ENCODE peak calls at places on chromosomes 5 and 9, in six cellular contexts. I is A549, V is HCT116, M is SK-N-SH, K is K562, J is IMR-90. D is an unnamed sample.

GRCh38 chr9:126397056-126397455 is 70.4 kb downstream of the MVB12B start:
- DNase-seq in J (no peak), V (no peak), K (no peak), M (no peak), I (no peak), D (no peak)

GRCh38 chr9:93598647-93599241 is 22.4 kb downstream of the PHF2 start:
- DNase-seq in V (no peak), K (no peak), M (no peak), J (no peak), I (no peak), D (peak; percentile 42)

GRCh38 chr5:139181835-139182452 is 16.2 kb downstream of the SIL1 start:
- DNase-seq in K (no peak), M (no peak), V (peak; percentile 36), I (peak; percentile 20), J (peak; percentile 66), D (no peak)

GRCh38 chr5:15717002-15717401 is 217.0 kb downstream of the FBXL7 start:
- DNase-seq in M (no peak), V (no peak), K (no peak), I (no peak), J (peak; percentile 50), D (no peak)

GRCh38 chr5:177195307-177195952 is 61.9 kb downstream of the NSD1 start:
- DNase-seq in K (no peak), M (no peak), I (no peak), J (peak; percentile 11), V (no peak), D (no peak)

GRCh38 chr9:107337676-107338590 is 54.9 kb downstream of the RAD23B start:
- DNase-seq in J (no peak), I (no peak), V (no peak), M (no peak), K (no peak), D (no peak)

GRCh38 chr5:141017943-141018342 is 33.2 kb upstream of the PCDHB1 start:
- DNase-seq in J (no peak), V (no peak), K (no peak), I (no peak), M (no peak), D (no peak)

GRCh38 chr5:164230341-164230740 is 724.9 kb downstream of the MAT2B start:
- DNase-seq in K (no peak), V (no peak), J (no peak), M (no peak), I (no peak), D (no peak)

GRCh38 chr9:131731237-131731995 is 8.5 kb downstream of the RAPGEF1 start:
- DNase-seq in V (no peak), K (no peak), M (no peak), I (no peak), J (peak; percentile 58), D (no peak)

GRCh38 chr5:153756540-153756939 is 266.1 kb downstream of the GRIA1 start:
- DNase-seq in M (no peak), J (peak; percentile 6), I (peak; percentile 6), K (no peak), V (no peak), D (no peak)

GRCh38 chr5:73903169-73903568 is 277.2 kb downstream of the ARHGEF28 start:
- DNase-seq in M (no peak), V (no peak), J (no peak), I (no peak), K (no peak), D (no peak)

GRCh38 chr9:89438194-89438593 is 59.7 kb downstream of the SEMA4D start:
- DNase-seq in K (no peak), I (no peak), M (no peak), V (no peak), J (no peak), D (no peak)

GRCh38 chr9:122347348-122348287 is 23.2 kb upstream of the PTGS1 start:
- DNase-seq in K (no peak), V (no peak), I (peak; percentile 50), J (no peak), M (no peak), D (no peak)

GRCh38 chr9:30967484-30967883 is 1417.0 kb upstream of the ACO1 start:
- DNase-seq in I (peak; percentile 14), V (peak; percentile 3), K (no peak), M (no peak), J (no peak), D (no peak)

GRCh38 chr5:35851282-35851681 is 5.4 kb upstream of the IL7R start:
- DNase-seq in J (peak; percentile 35), I (no peak), M (no peak), V (no peak), K (no peak), D (no peak)

GRCh38 chr9:135554718-135555117 is 6.8 kb upstream of the PAEP start:
- DNase-seq in I (peak; percentile 21), V (no peak), K (no peak), M (no peak), J (no peak), D (no peak)

GRCh38 chr5:135072357-135073247 is 38.6 kb upstream of the PITX1 start:
- DNase-seq in I (no peak), K (no peak), V (no peak), J (no peak), M (no peak), D (peak; percentile 58)

GRCh38 chr9:125822160-125822559 is 75.0 kb downstream of the PBX3 start:
- DNase-seq in I (no peak), M (no peak), J (no peak), V (no peak), K (no peak), D (no peak)

GRCh38 chr5:180605554-180606214 is 14.4 kb upstream of the SCGB3A1 start:
- DNase-seq in I (peak; percentile 77), V (peak; percentile 75), K (peak; percentile 63), M (peak; percentile 74), J (peak; percentile 51), D (peak; percentile 86)

GRCh38 chr5:167964529-167964928 is 326.9 kb upstream of the WWC1 start:
- DNase-seq in V (no peak), K (no peak), J (no peak), I (no peak), M (peak; percentile 19), D (no peak)

GRCh38 chr5:93349613-93350012 is 231.4 kb downstream of the NR2F1-AS1 start:
- DNase-seq in M (no peak), I (no peak), J (peak; percentile 89), K (no peak), V (no peak), D (no peak)

GRCh38 chr5:181181650-181182565 is 23.1 kb downstream of the TRIM7 start:
- DNase-seq in I (peak; percentile 89), J (peak; percentile 65), V (peak; percentile 76), K (no peak), M (peak; percentile 71), D (no peak)

DNA sequence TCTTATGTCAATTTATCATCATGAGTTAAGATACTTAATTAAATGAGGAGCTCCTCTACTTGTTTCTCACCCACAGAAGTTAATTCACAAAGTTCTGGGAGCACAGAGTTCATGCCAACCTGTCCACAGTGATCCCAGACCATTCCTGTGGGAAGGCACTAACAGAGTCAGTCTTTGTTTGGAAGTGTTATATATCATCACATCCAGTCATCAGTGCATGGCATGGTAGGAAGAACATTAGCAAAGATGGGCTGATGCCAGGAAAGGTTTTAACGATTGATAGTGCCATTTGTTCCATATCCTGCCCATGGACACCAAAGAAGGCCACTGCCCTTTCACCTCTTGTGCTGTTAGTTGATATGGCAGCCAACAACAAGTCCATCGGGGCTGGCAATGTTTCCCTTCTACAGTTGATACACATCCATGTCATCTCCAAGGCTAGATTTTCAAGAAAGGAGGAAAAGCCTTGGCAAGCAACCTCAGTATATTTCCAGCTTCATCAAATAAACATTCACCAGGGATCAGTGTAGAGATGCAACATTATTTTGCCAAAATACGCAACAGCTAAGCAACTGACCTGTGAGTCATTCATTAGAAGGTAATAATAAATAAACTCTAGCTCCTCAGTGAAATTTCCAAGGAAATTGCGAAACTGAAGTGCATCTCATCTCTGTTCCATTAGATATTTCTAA is 169.6 kb downstream of the RORB start:
- DNase-seq in J (peak; percentile 40), V (no peak), I (no peak), M (no peak), K (no peak), D (no peak)
- TF ChIP-seq RAD21 in J (no peak), V (no peak), I (no peak), M (no peak), K (no peak), D (no peak)

GRCh38 chr9:18610956-18611355 is 137.0 kb downstream of the ADAMTSL1 start:
- DNase-seq in J (peak; percentile 26), I (no peak), V (no peak), M (no peak), K (no peak), D (no peak)
- TF ChIP-seq RAD21 in J (no peak), I (no peak), V (no peak), M (no peak), K (no peak), D (no peak)

DNA sequence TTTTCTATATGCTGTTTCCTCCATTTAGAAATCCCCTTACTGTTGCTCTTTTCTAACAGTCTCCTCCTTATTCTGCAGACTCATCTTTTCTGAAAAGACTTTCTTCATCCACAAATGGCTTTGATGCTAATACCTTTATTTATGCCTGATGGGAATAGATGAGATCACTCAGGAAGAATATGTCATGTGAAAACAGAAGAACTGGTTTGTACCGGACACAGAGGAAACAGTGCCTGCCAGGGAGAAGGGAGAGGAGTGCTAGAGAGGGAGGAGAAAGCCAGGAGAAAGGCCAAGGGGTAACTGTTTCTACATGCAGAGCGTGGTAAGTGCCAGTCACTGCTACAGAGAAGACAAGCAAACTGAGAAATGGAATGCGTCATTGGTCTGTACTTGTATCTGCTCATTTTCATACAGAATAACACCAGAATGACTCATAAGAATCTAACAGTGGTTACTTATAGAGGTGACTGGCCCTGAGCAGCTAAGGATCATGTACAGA is 45.9 kb upstream of the PJA2 start:
- DNase-seq in M (peak; percentile 10), I (peak; percentile 66), K (no peak), J (peak; percentile 98), V (peak; percentile 31), D (no peak)
- TF ChIP-seq RAD21 in M (no peak), I (no peak), K (no peak), J (peak; percentile 7), V (no peak), D (no peak)

GRCh38 chr5:132074772-132075718 is 1.5 kb downstream of the CSF2 start:
- DNase-seq in J (no peak), K (peak; percentile 53), I (peak; percentile 14), V (peak; percentile 29), M (no peak), D (no peak)
- TF ChIP-seq RAD21 in J (no peak), K (no peak), I (no peak), V (no peak), M (no peak), D (no peak)

GRCh38 chr9:33620738-33621439 is 96.8 kb downstream of the ANKRD18B start:
- DNase-seq in M (no peak), K (no peak), J (peak; percentile 84), V (no peak), I (peak; percentile 23), D (no peak)
- TF ChIP-seq RAD21 in M (no peak), K (no peak), J (no peak), V (no peak), I (no peak), D (no peak)